ENCODE peak calls at places on chromosome 5, in seven cellular contexts. One of them, this sample, is unnamed.

GRCh38 chr5:179166886-179167841 is 107.0 kb downstream of the ZNF354C start:
- DNase-seq in brain microvascular endothelial cell: peak
- DNase-seq in activated effector memory CD4-positive, alpha-beta T cell treated with Interleukin-2 at 50 U/mL for 16 hours: peak
- DNase-seq in stimulated activated CD8-positive, alpha-beta memory T cell treated with anti-CD3 and anti-CD28 coated beads, Interleukin-15, amount 100 ng/mL, for 1 hour: peak
- DNase-seq in SW480: no peak
- DNase-seq in HuH-7: peak
- DNase-seq in dermis microvascular lymphatic vessel endothelial cell: no peak
- DNase-seq in this sample: peak

GRCh38 chr5:140219068-140219971 is 44.3 kb downstream of the CYSTM1 start:
- DNase-seq in brain microvascular endothelial cell: no peak
- DNase-seq in activated effector memory CD4-positive, alpha-beta T cell treated with Interleukin-2 at 50 U/mL for 16 hours: no peak
- DNase-seq in stimulated activated CD8-positive, alpha-beta memory T cell treated with anti-CD3 and anti-CD28 coated beads, Interleukin-15, amount 100 ng/mL, for 1 hour: no peak
- DNase-seq in SW480: no peak
- DNase-seq in HuH-7: peak
- DNase-seq in dermis microvascular lymphatic vessel endothelial cell: no peak
- DNase-seq in this sample: no peak

GRCh38 chr5:15233566-15233965 is 266.4 kb upstream of the FBXL7 start:
- DNase-seq in brain microvascular endothelial cell: no peak
- DNase-seq in activated effector memory CD4-positive, alpha-beta T cell treated with Interleukin-2 at 50 U/mL for 16 hours: no peak
- DNase-seq in stimulated activated CD8-positive, alpha-beta memory T cell treated with anti-CD3 and anti-CD28 coated beads, Interleukin-15, amount 100 ng/mL, for 1 hour: no peak
- DNase-seq in SW480: no peak
- DNase-seq in HuH-7: no peak
- DNase-seq in dermis microvascular lymphatic vessel endothelial cell: no peak
- DNase-seq in this sample: no peak

GRCh38 chr5:42650111-42650510 is 106.5 kb upstream of the CCDC152 start:
- DNase-seq in brain microvascular endothelial cell: no peak
- DNase-seq in activated effector memory CD4-positive, alpha-beta T cell treated with Interleukin-2 at 50 U/mL for 16 hours: no peak
- DNase-seq in stimulated activated CD8-positive, alpha-beta memory T cell treated with anti-CD3 and anti-CD28 coated beads, Interleukin-15, amount 100 ng/mL, for 1 hour: no peak
- DNase-seq in SW480: no peak
- DNase-seq in HuH-7: no peak
- DNase-seq in dermis microvascular lymphatic vessel endothelial cell: no peak
- DNase-seq in this sample: no peak

GRCh38 chr5:169576181-169576598 is 7.4 kb upstream of the SPDL1 start:
- DNase-seq in brain microvascular endothelial cell: peak
- DNase-seq in activated effector memory CD4-positive, alpha-beta T cell treated with Interleukin-2 at 50 U/mL for 16 hours: no peak
- DNase-seq in stimulated activated CD8-positive, alpha-beta memory T cell treated with anti-CD3 and anti-CD28 coated beads, Interleukin-15, amount 100 ng/mL, for 1 hour: no peak
- DNase-seq in SW480: no peak
- DNase-seq in HuH-7: no peak
- DNase-seq in dermis microvascular lymphatic vessel endothelial cell: no peak
- DNase-seq in this sample: no peak

GRCh38 chr5:96257904-96258303 is 175.1 kb downstream of the PCSK1 start:
- DNase-seq in brain microvascular endothelial cell: peak
- DNase-seq in activated effector memory CD4-positive, alpha-beta T cell treated with Interleukin-2 at 50 U/mL for 16 hours: no peak
- DNase-seq in stimulated activated CD8-positive, alpha-beta memory T cell treated with anti-CD3 and anti-CD28 coated beads, Interleukin-15, amount 100 ng/mL, for 1 hour: no peak
- DNase-seq in SW480: no peak
- DNase-seq in HuH-7: no peak
- DNase-seq in dermis microvascular lymphatic vessel endothelial cell: no peak
- DNase-seq in this sample: no peak

GRCh38 chr5:38162625-38163024 is 95.7 kb upstream of the EGFLAM start:
- DNase-seq in brain microvascular endothelial cell: peak
- DNase-seq in activated effector memory CD4-positive, alpha-beta T cell treated with Interleukin-2 at 50 U/mL for 16 hours: no peak
- DNase-seq in stimulated activated CD8-positive, alpha-beta memory T cell treated with anti-CD3 and anti-CD28 coated beads, Interleukin-15, amount 100 ng/mL, for 1 hour: no peak
- DNase-seq in SW480: no peak
- DNase-seq in HuH-7: no peak
- DNase-seq in dermis microvascular lymphatic vessel endothelial cell: no peak
- DNase-seq in this sample: no peak

GRCh38 chr5:135509995-135510394 is 25.8 kb downstream of the NEUROG1 start:
- DNase-seq in brain microvascular endothelial cell: no peak
- DNase-seq in activated effector memory CD4-positive, alpha-beta T cell treated with Interleukin-2 at 50 U/mL for 16 hours: no peak
- DNase-seq in stimulated activated CD8-positive, alpha-beta memory T cell treated with anti-CD3 and anti-CD28 coated beads, Interleukin-15, amount 100 ng/mL, for 1 hour: no peak
- DNase-seq in SW480: no peak
- DNase-seq in HuH-7: no peak
- DNase-seq in dermis microvascular lymphatic vessel endothelial cell: no peak
- DNase-seq in this sample: no peak

GRCh38 chr5:157381746-157382145 is 78.3 kb upstream of the NIPAL4 start:
- DNase-seq in brain microvascular endothelial cell: no peak
- DNase-seq in activated effector memory CD4-positive, alpha-beta T cell treated with Interleukin-2 at 50 U/mL for 16 hours: no peak
- DNase-seq in stimulated activated CD8-positive, alpha-beta memory T cell treated with anti-CD3 and anti-CD28 coated beads, Interleukin-15, amount 100 ng/mL, for 1 hour: no peak
- DNase-seq in SW480: no peak
- DNase-seq in HuH-7: no peak
- DNase-seq in dermis microvascular lymphatic vessel endothelial cell: no peak
- DNase-seq in this sample: no peak

This sample was measured in heart left ventricle.